ENCODE peak calls at places on chromosomes 1 and 21, in five cellular contexts. F is RWPE1; M is NCI-H1105; G is iris pigment epithelial cell; I is activated CD4-positive, CD25-positive, alpha-beta regulatory T cell treated with anti-CD3 and anti-CD28 coated beads, Interleukin-2, amount 50 U/mL, for 72 hours. R is an unnamed sample.

GRCh38 chr1:47914952-47915676 is 82.1 kb downstream of the TRABD2B start:
- DNase-seq in I (no peak), F (no peak), G (no peak), M (no peak), R (no peak)

GRCh38 chr1:180527270-180527669 is 24.9 kb upstream of the ACBD6 start:
- DNase-seq in M (no peak), G (peak; percentile 65), F (peak; percentile 25), I (no peak), R (no peak)

GRCh38 chr1:27464926-27465325 is 25.0 kb downstream of the WASF2 start:
- DNase-seq in F (no peak), I (no peak), M (no peak), G (no peak), R (no peak)

GRCh38 chr1:13699936-13700520 is at the start of gene PRDM2:
- DNase-seq in G (peak; percentile 43), I (peak; percentile 70), F (peak; percentile 36), M (peak; percentile 39), R (no peak)

GRCh38 chr1:150578278-150579109 is 916 bp downstream of the MCL1 start:
- DNase-seq in F (peak; percentile 68), I (peak; percentile 50), G (peak; percentile 93), M (peak; percentile 50), R (peak; percentile 69)

GRCh38 chr1:209513226-209513625 is 70.3 kb upstream of the CAMK1G start:
- DNase-seq in M (peak; percentile 35), G (peak; percentile 67), F (peak; percentile 69), I (no peak), R (peak; percentile 26)

GRCh38 chr21:20451051-20451450 is 547.2 kb upstream of the NCAM2 start:
- DNase-seq in I (no peak), G (no peak), F (peak; percentile 63), M (no peak), R (no peak)

GRCh38 chr1:239603530-239603929 is 217.2 kb downstream of the CHRM3 start:
- DNase-seq in M (no peak), G (no peak), F (peak; percentile 31), I (no peak), R (no peak)

GRCh38 chr1:94805912-94806311 is 14.2 kb upstream of the SLC44A3 start:
- DNase-seq in F (peak; percentile 62), I (peak; percentile 40), G (peak; percentile 61), M (peak; percentile 20), R (no peak)

GRCh38 chr1:219666242-219666641 is 53.3 kb upstream of the ZC3H11B start:
- DNase-seq in I (no peak), M (no peak), G (peak; percentile 72), F (no peak), R (no peak)

GRCh38 chr1:151574575-151575529 is 34.7 kb downstream of the TUFT1 start:
- DNase-seq in G (peak; percentile 86), I (no peak), M (no peak), F (peak; percentile 90), R (no peak)

GRCh38 chr1:64223329-64224151 is 20.1 kb downstream of the UBE2U start:
- DNase-seq in F (peak; percentile 55), I (no peak), M (no peak), G (peak; percentile 95), R (no peak)

GRCh38 chr1:47710075-47711071 is 272.5 kb downstream of the FOXD2 start:
- DNase-seq in F (peak; percentile 88), I (peak; percentile 84), G (peak; percentile 47), M (peak; percentile 58), R (no peak)

GRCh38 chr1:8625480-8625879 is 192.0 kb downstream of the RERE start:
- DNase-seq in I (no peak), M (no peak), G (no peak), F (no peak), R (no peak)

GRCh38 chr1:172699695-172700094 is 40.8 kb downstream of the FASLG start:
- DNase-seq in I (no peak), F (no peak), G (no peak), M (no peak), R (no peak)

GRCh38 chr1:21490774-21491482 is 18.3 kb upstream of the ALPL start:
- DNase-seq in F (no peak), G (peak; percentile 74), M (no peak), I (no peak), R (no peak)

GRCh38 chr1:29245876-29246275 is 9.6 kb downstream of the PTPRU start:
- DNase-seq in F (peak; percentile 58), I (no peak), M (peak; percentile 20), G (peak; percentile 52), R (no peak)

GRCh38 chr1:155175927-155176371 is 2.3 kb downstream of the TRIM46 start:
- DNase-seq in G (no peak), I (peak; percentile 30), F (no peak), M (no peak), R (no peak)

GRCh38 chr1:243712890-243713425 is 137.1 kb downstream of the AKT3 start:
- DNase-seq in G (no peak), I (no peak), F (no peak), M (peak; percentile 48), R (peak; percentile 89)

GRCh38 chr21:45458281-45459170 is 53.6 kb downstream of the COL18A1 start:
- DNase-seq in I (no peak), F (no peak), G (no peak), M (no peak), R (no peak)

GRCh38 chr21:23951251-23951650 is 1656.0 kb downstream of the MRPL39 start:
- DNase-seq in G (peak; percentile 28), M (no peak), I (no peak), F (no peak), R (no peak)

R was measured in NCI-H748 treated with DMSO at 0.1 percent for 48 hours.